ENCODE peak calls at places on chromosomes 2 and 18, in four cellular contexts. P is HepG2, N is SK-N-SH, Q is HCT116. X is an unnamed sample. For H3K9me3, the result is how much of the 10 kb centered on the place peaks cover.

GRCh38 chr2:17228461-17228860 is 289.8 kb downstream of the RAD51AP2 start:
- DNase-seq in P (no peak), N (no peak), Q (no peak), X (no peak)

GRCh38 chr2:18378020-18378653 is 182.3 kb downstream of the RDH14 start:
- DNase-seq in P (peak), N (peak), Q (peak), X (no peak)

GRCh38 chr2:222423632-222424280 is 587 bp upstream of the SGPP2 start:
- DNase-seq in P (no peak), N (no peak), Q (no peak), X (no peak)

GRCh38 chr2:82852787-82853186 is 1606.3 kb downstream of the SUCLG1 start:
- DNase-seq in P (no peak), N (no peak), Q (no peak), X (no peak)

GRCh38 chr2:240952496-240953246 is 45.7 kb upstream of the SNED1 start:
- DNase-seq in P (no peak), N (no peak), Q (no peak), X (no peak)

GRCh38 chr18:902179-902718 is 2.4 kb upstream of the ADCYAP1 start:
- DNase-seq in P (no peak), N (no peak), Q (peak), X (no peak)

GRCh38 chr2:140454717-140455116 is 1674.5 kb upstream of the NXPH2 start:
- DNase-seq in P (no peak), N (no peak), Q (peak), X (no peak)

GRCh38 chr2:122182631-122183030 is 427.2 kb downstream of the TSN start:
- DNase-seq in P (no peak), N (no peak), Q (no peak), X (no peak)

GRCh38 chr18:5068856-5069255 is 128.2 kb downstream of the AKAIN1 start:
- DNase-seq in P (no peak), N (no peak), Q (no peak), X (no peak)

GRCh38 chr2:67108231-67108630 is 288.9 kb upstream of the ETAA1 start:
- DNase-seq in P (no peak), N (no peak), Q (no peak), X (no peak)

GRCh38 chr2:2840681-2841300 is 509.7 kb upstream of the MYT1L start:
- DNase-seq in P (no peak), N (no peak), Q (no peak), X (no peak)

GRCh38 chr2:128613876-128614275 is 295.2 kb upstream of the HS6ST1 start:
- DNase-seq in P (no peak), N (no peak), Q (no peak), X (no peak)

GRCh38 chr2:142178604-142179003 is 47.8 kb upstream of the LRP1B start:
- DNase-seq in P (no peak), N (no peak), Q (no peak), X (no peak)
- TF ChIP-seq POLR2AphosphoS5 in P (no peak), N (no peak), Q (no peak), X (no peak)

GRCh38 chr2:84478867-84479266 is 19.8 kb upstream of the SUCLG1 start:
- DNase-seq in P (no peak), N (no peak), Q (no peak), X (no peak)

GRCh38 chr2:84477886-84478285 is 18.8 kb upstream of the SUCLG1 start:
- DNase-seq in P (no peak), N (no peak), Q (no peak), X (no peak)

GRCh38 chr2:84474176-84474575 is 15.1 kb upstream of the SUCLG1 start:
- DNase-seq in P (no peak), N (no peak), Q (no peak), X (no peak)
- H3K9me3 ChIP-seq in P (under half), N (under half), Q (under half), X (under half)

GRCh38 chr2:111944536-111945210 is 46.3 kb downstream of the MERTK start:
- DNase-seq in P (peak), N (no peak), Q (no peak), X (no peak)

GRCh38 chr2:111947219-111947618 is 48.8 kb downstream of the MERTK start:
- DNase-seq in P (no peak), N (no peak), Q (no peak), X (no peak)

GRCh38 chr2:111945444-111946293 is 47.3 kb downstream of the MERTK start:
- DNase-seq in P (peak), N (no peak), Q (no peak), X (no peak)

GRCh38 chr2:111948832-111949231 is 50.4 kb downstream of the MERTK start:
- DNase-seq in P (no peak), N (no peak), Q (no peak), X (no peak)

GRCh38 chr2:111946294-111947114 is 48.1 kb downstream of the MERTK start:
- DNase-seq in P (peak), N (no peak), Q (peak), X (peak)
- TF ChIP-seq POLR2AphosphoS5 in P (no peak), N (no peak), Q (peak), X (peak)

DNA sequence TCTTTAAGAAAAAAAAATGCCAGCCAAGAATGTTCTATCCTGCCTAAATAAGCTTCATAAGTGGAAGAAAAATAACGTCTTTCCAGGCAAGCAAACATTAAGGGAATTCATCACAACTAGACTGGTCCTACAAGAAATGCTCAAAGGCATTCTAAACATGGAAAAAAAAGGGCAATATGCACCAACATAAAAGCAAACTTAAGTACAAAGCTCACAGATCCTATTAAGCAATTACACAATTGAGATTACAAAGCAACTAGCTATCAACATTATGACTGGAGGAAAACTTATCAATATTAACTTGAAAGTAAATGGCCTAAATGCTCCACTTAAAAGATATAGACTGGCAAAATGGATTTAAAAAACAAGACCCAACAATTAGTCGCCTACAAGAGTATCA is 240.6 kb upstream of the CTAGE1 start:
- DNase-seq in P (no peak), N (no peak), Q (no peak), X (no peak)
- H3K9me3 ChIP-seq in P (under half), N (under half), Q (under half), X (under half)

DNA sequence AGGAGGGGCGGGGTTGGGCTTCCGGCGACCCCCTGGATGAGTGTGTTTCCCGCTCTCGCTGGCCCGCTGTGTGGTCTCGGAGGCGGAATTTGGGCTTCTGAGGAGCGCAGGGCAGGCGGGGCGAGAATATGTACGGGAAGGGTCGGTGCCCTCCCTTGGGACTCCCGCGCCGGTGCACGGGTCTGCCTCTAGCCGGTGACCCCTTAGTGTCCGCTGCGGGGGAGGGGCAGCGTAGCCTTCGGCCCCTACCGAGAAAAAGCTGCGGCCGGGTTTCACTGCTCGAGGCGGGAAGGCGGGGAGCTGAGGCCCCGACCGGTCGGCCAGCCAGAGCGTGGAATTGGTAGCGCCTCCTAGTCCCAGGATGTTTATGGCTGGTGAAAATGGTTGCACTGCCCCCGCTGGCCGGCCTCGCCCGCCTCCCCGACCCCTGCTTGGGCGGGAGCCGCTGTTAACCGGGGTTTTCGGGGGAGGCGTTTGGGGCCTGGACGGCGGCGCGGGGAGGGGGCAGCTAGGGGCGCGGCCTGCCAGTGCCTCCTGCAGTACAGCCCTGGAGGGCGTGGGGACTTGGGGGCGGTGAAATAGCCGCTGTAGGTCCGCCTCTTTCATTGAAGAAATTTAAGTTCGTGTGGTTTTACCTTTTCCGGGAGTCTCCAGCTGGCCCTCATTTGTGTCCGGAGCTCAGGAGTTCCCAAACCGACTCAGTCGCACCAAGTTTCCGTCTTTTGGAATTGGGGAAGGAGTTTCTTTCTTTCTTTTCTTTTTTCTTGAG is at the start of gene UGP2:
- DNase-seq in P (peak), N (peak), Q (peak), X (peak)
- TF ChIP-seq POLR2AphosphoS5 in P (peak), N (peak), Q (peak), X (peak)